ENCODE peak calls at places on chromosomes 5 and 9, in six cellular contexts. One of them, this sample, is unnamed.

GRCh38 chr9:96141666-96142065 is 160.3 kb downstream of the HSD17B3 start:
- DNase-seq in cardiac muscle cell: no peak
- DNase-seq in body of pancreas: no peak
- DNase-seq in endodermal cell: no peak
- DNase-seq in colonic mucosa: no peak
- DNase-seq in dorsolateral prefrontal cortex: no peak
- DNase-seq in this sample: no peak

GRCh38 chr9:18922161-18922910 is 110.7 kb downstream of the SAXO1 start:
- DNase-seq in cardiac muscle cell: no peak
- DNase-seq in body of pancreas: no peak
- DNase-seq in endodermal cell: no peak
- DNase-seq in colonic mucosa: no peak
- DNase-seq in dorsolateral prefrontal cortex: no peak
- DNase-seq in this sample: no peak

GRCh38 chr5:147887026-147887627 is 8.6 kb downstream of the SCGB3A2 start:
- DNase-seq in cardiac muscle cell: peak; percentile 28
- DNase-seq in body of pancreas: peak; percentile 32
- DNase-seq in endodermal cell: peak; percentile 63
- DNase-seq in colonic mucosa: peak; percentile 31
- DNase-seq in dorsolateral prefrontal cortex: no peak
- DNase-seq in this sample: no peak

GRCh38 chr9:108664309-108665255 is 191.2 kb downstream of the ACTL7B start:
- DNase-seq in cardiac muscle cell: no peak
- DNase-seq in body of pancreas: no peak
- DNase-seq in endodermal cell: no peak
- DNase-seq in colonic mucosa: peak; percentile 51
- DNase-seq in dorsolateral prefrontal cortex: no peak
- DNase-seq in this sample: no peak

GRCh38 chr9:18269561-18269960 is 204.4 kb upstream of the ADAMTSL1 start:
- DNase-seq in cardiac muscle cell: no peak
- DNase-seq in body of pancreas: no peak
- DNase-seq in endodermal cell: no peak
- DNase-seq in colonic mucosa: no peak
- DNase-seq in dorsolateral prefrontal cortex: no peak
- DNase-seq in this sample: no peak

GRCh38 chr5:132883261-132883834 is 9.9 kb downstream of the LEAP2 start:
- DNase-seq in cardiac muscle cell: peak; percentile 81
- DNase-seq in body of pancreas: peak; percentile 68
- DNase-seq in endodermal cell: peak; percentile 66
- DNase-seq in colonic mucosa: peak; percentile 47
- DNase-seq in dorsolateral prefrontal cortex: no peak
- DNase-seq in this sample: no peak

GRCh38 chr5:96702503-96703383 is 40.6 kb downstream of the CAST start:
- DNase-seq in cardiac muscle cell: peak; percentile 98
- DNase-seq in body of pancreas: peak; percentile 92
- DNase-seq in endodermal cell: peak; percentile 90
- DNase-seq in colonic mucosa: peak; percentile 93
- DNase-seq in dorsolateral prefrontal cortex: peak; percentile 93
- DNase-seq in this sample: peak; percentile 70

GRCh38 chr9:91534374-91534773 is 110.7 kb upstream of the NFIL3 start:
- DNase-seq in cardiac muscle cell: no peak
- DNase-seq in body of pancreas: no peak
- DNase-seq in endodermal cell: no peak
- DNase-seq in colonic mucosa: no peak
- DNase-seq in dorsolateral prefrontal cortex: no peak
- DNase-seq in this sample: no peak

GRCh38 chr5:9621379-9621903 is 8.7 kb downstream of the TAS2R1 start:
- DNase-seq in cardiac muscle cell: peak; percentile 92
- DNase-seq in body of pancreas: no peak
- DNase-seq in endodermal cell: no peak
- DNase-seq in colonic mucosa: no peak
- DNase-seq in dorsolateral prefrontal cortex: no peak
- DNase-seq in this sample: no peak

GRCh38 chr9:36823934-36824333 is 210.1 kb downstream of the PAX5 start:
- DNase-seq in cardiac muscle cell: no peak
- DNase-seq in body of pancreas: no peak
- DNase-seq in endodermal cell: no peak
- DNase-seq in colonic mucosa: no peak
- DNase-seq in dorsolateral prefrontal cortex: no peak
- DNase-seq in this sample: no peak

GRCh38 chr9:124029617-124030016 is 18.0 kb downstream of the LHX2 start:
- DNase-seq in cardiac muscle cell: no peak
- DNase-seq in body of pancreas: no peak
- DNase-seq in endodermal cell: no peak
- DNase-seq in colonic mucosa: no peak
- DNase-seq in dorsolateral prefrontal cortex: no peak
- DNase-seq in this sample: no peak
- H3K27me3 ChIP-seq in cardiac muscle cell: peaks cover 96% of the 10 kb centered on the region
- H3K27me3 ChIP-seq in body of pancreas: no peaks in the 10 kb centered on the region
- H3K27me3 ChIP-seq in endodermal cell: peaks cover 84% of the 10 kb centered on the region
- H3K27me3 ChIP-seq in colonic mucosa: peaks cover 20% of the 10 kb centered on the region
- H3K27me3 ChIP-seq in dorsolateral prefrontal cortex: no peaks in the 10 kb centered on the region
- H3K27me3 ChIP-seq in this sample: peaks cover 40% of the 10 kb centered on the region

GRCh38 chr5:174736777-174737176 is 12.4 kb downstream of the MSX2 start:
- DNase-seq in cardiac muscle cell: no peak
- DNase-seq in body of pancreas: no peak
- DNase-seq in endodermal cell: no peak
- DNase-seq in colonic mucosa: no peak
- DNase-seq in dorsolateral prefrontal cortex: no peak
- DNase-seq in this sample: no peak

GRCh38 chr5:174737335-174737734 is 13.0 kb downstream of the MSX2 start:
- DNase-seq in cardiac muscle cell: no peak
- DNase-seq in body of pancreas: no peak
- DNase-seq in endodermal cell: no peak
- DNase-seq in colonic mucosa: no peak
- DNase-seq in dorsolateral prefrontal cortex: no peak
- DNase-seq in this sample: no peak

GRCh38 chr5:174736351-174736721 is 12.0 kb downstream of the MSX2 start:
- DNase-seq in cardiac muscle cell: peak; percentile 26
- DNase-seq in body of pancreas: no peak
- DNase-seq in endodermal cell: no peak
- DNase-seq in colonic mucosa: no peak
- DNase-seq in dorsolateral prefrontal cortex: no peak
- DNase-seq in this sample: no peak

GRCh38 chr5:174734571-174735497 is 10.5 kb downstream of the MSX2 start:
- DNase-seq in cardiac muscle cell: no peak
- DNase-seq in body of pancreas: no peak
- DNase-seq in endodermal cell: peak; percentile 68
- DNase-seq in colonic mucosa: no peak
- DNase-seq in dorsolateral prefrontal cortex: no peak
- DNase-seq in this sample: no peak

GRCh38 chr5:174735498-174736350 is 11.3 kb downstream of the MSX2 start:
- DNase-seq in cardiac muscle cell: peak; percentile 28
- DNase-seq in body of pancreas: no peak
- DNase-seq in endodermal cell: peak; percentile 93
- DNase-seq in colonic mucosa: no peak
- DNase-seq in dorsolateral prefrontal cortex: no peak
- DNase-seq in this sample: no peak
- TF ChIP-seq CTCF in cardiac muscle cell: peak; percentile 61
- TF ChIP-seq CTCF in body of pancreas: peak; percentile 36
- TF ChIP-seq CTCF in endodermal cell: peak; percentile 93
- TF ChIP-seq CTCF in colonic mucosa: peak; percentile 39
- TF ChIP-seq CTCF in dorsolateral prefrontal cortex: peak; percentile 53
- TF ChIP-seq CTCF in this sample: no peak

DNA sequence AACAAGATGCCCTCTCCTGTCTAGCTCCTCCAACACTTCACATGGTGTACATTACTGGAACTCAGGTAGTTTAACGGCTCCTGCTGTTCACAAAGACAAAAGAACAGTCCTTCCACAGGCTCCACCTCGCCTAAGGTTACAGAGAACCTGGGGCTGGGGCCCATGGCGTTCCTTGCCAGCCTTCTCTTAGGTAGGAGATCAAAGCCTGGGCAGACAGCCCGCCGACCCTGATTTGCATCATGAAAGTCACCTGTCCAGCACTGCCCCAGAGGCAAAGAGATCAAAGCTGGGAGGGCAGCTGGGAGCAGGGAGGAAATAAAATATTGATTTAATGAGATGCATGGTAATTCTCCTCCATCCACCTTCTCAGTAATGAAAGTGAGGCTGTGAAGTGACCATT is 115.0 kb upstream of the SLIT3 start:
- DNase-seq in cardiac muscle cell: no peak
- DNase-seq in body of pancreas: peak; percentile 39
- DNase-seq in endodermal cell: peak; percentile 9
- DNase-seq in colonic mucosa: no peak
- DNase-seq in dorsolateral prefrontal cortex: no peak
- DNase-seq in this sample: no peak
- H3K27me3 ChIP-seq in cardiac muscle cell: no peaks in the 10 kb centered on the region
- H3K27me3 ChIP-seq in body of pancreas: no peaks in the 10 kb centered on the region
- H3K27me3 ChIP-seq in endodermal cell: peaks cover 6% of the 10 kb centered on the region
- H3K27me3 ChIP-seq in colonic mucosa: no peaks in the 10 kb centered on the region
- H3K27me3 ChIP-seq in dorsolateral prefrontal cortex: no peaks in the 10 kb centered on the region
- H3K27me3 ChIP-seq in this sample: no peaks in the 10 kb centered on the region

GRCh38 chr5:125683669-125684068 is 739.5 kb upstream of the GRAMD2B start:
- DNase-seq in cardiac muscle cell: no peak
- DNase-seq in body of pancreas: no peak
- DNase-seq in endodermal cell: no peak
- DNase-seq in colonic mucosa: no peak
- DNase-seq in dorsolateral prefrontal cortex: no peak
- DNase-seq in this sample: no peak

DNA sequence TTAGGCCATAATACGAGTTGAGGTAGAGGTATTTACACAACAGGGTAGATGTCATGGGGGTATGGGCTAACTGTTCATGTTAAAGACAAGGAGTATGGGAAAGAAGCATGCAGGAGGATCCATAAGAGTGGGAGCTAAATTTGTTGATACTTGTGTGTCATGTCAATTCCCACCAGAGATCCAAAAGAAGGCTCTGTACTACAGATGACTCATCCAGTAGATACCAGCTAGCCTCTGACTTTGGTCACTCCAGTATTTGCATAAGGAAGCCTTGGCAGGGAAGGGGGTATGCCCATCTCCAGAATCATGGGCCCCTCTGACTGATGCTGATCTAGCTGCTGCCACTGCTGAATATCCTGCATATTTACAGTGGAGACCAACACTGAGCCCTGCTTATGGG is 743.7 kb upstream of the GRAMD2B start:
- DNase-seq in cardiac muscle cell: no peak
- DNase-seq in body of pancreas: no peak
- DNase-seq in endodermal cell: no peak
- DNase-seq in colonic mucosa: no peak
- DNase-seq in dorsolateral prefrontal cortex: no peak
- DNase-seq in this sample: no peak
- TF ChIP-seq CTCF in cardiac muscle cell: no peak
- TF ChIP-seq CTCF in body of pancreas: no peak
- TF ChIP-seq CTCF in endodermal cell: no peak
- TF ChIP-seq CTCF in colonic mucosa: no peak
- TF ChIP-seq CTCF in dorsolateral prefrontal cortex: no peak
- TF ChIP-seq CTCF in this sample: no peak

GRCh38 chr9:124765439-124765835 is 5.7 kb downstream of the NR6A1 start:
- DNase-seq in cardiac muscle cell: no peak
- DNase-seq in body of pancreas: no peak
- DNase-seq in endodermal cell: no peak
- DNase-seq in colonic mucosa: no peak
- DNase-seq in dorsolateral prefrontal cortex: no peak
- DNase-seq in this sample: no peak
- H3K27me3 ChIP-seq in cardiac muscle cell: no peaks in the 10 kb centered on the region
- H3K27me3 ChIP-seq in body of pancreas: no peaks in the 10 kb centered on the region
- H3K27me3 ChIP-seq in endodermal cell: no peaks in the 10 kb centered on the region
- H3K27me3 ChIP-seq in colonic mucosa: no peaks in the 10 kb centered on the region
- H3K27me3 ChIP-seq in dorsolateral prefrontal cortex: no peaks in the 10 kb centered on the region
- H3K27me3 ChIP-seq in this sample: peaks cover 75% of the 10 kb centered on the region

DNA sequence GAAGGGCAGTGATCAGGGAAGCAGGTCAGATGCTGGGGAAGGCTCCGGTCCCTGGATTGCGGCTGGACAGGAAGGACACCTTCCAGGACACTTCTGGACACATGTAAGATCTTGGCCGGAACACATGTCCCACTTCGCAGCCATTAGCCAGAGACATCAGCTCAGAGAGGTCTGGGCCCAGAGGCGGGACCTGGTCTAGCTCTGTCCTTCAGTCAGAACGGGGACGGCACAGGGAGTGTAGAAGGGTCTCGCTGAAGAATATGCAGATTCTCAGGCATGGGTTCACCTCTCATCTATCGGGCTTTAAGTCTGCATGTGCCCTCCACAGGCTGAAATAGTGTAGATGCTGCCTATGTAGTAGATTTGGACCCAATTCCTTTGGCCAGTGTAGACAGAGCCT is 73.3 kb downstream of the NTNG2 start:
- DNase-seq in cardiac muscle cell: no peak
- DNase-seq in body of pancreas: no peak
- DNase-seq in endodermal cell: peak; percentile 37
- DNase-seq in colonic mucosa: no peak
- DNase-seq in dorsolateral prefrontal cortex: no peak
- DNase-seq in this sample: no peak
- TF ChIP-seq CTCF in cardiac muscle cell: no peak
- TF ChIP-seq CTCF in body of pancreas: no peak
- TF ChIP-seq CTCF in endodermal cell: no peak
- TF ChIP-seq CTCF in colonic mucosa: no peak
- TF ChIP-seq CTCF in dorsolateral prefrontal cortex: no peak
- TF ChIP-seq CTCF in this sample: no peak